ENCODE peak calls at places on chromosomes 7 and 10, in eight cellular contexts. Z is stomach, Y is K562, F is suprapubic skin, Q is breast epithelium, K is GM23338, J is HCT116, M is HL-60. X is an unnamed sample.

GRCh38 chr10:22805304-22805703 is 90.9 kb upstream of the PIP4K2A start:
- DNase-seq in Z (no peak), Y (no peak), F (no peak), Q (no peak), K (no peak), J (no peak), M (no peak), X (no peak)

GRCh38 chr7:150476285-150476684 is 25.9 kb downstream of the GIMAP8 start:
- DNase-seq in Z (no peak), Y (no peak), F (no peak), Q (no peak), K (no peak), J (no peak), M (no peak), X (no peak)

GRCh38 chr10:103793920-103794883 is 61.2 kb downstream of the SH3PXD2A start:
- DNase-seq in Z (peak), Y (no peak), F (no peak), Q (peak), K (no peak), J (no peak), M (no peak), X (peak)

GRCh38 chr10:32795598-32796183 is 162.3 kb downstream of the ITGB1 start:
- DNase-seq in Z (no peak), Y (peak), F (no peak), Q (no peak), K (peak), J (peak), M (no peak), X (no peak)

GRCh38 chr10:128061306-128062300 is 64.6 kb downstream of the MKI67 start:
- DNase-seq in Z (no peak), Y (no peak), F (peak), Q (no peak), K (no peak), J (no peak), M (no peak), X (no peak)

GRCh38 chr10:17235136-17235535 is 7.1 kb downstream of the VIM start:
- DNase-seq in Z (no peak), Y (no peak), F (no peak), Q (no peak), K (peak), J (no peak), M (no peak), X (no peak)

GRCh38 chr7:47669178-47669878 is 87.4 kb upstream of the TNS3 start:
- DNase-seq in Z (peak), Y (peak), F (peak), Q (peak), K (no peak), J (no peak), M (peak), X (peak)

GRCh38 chr7:129948877-129949291 is 3.9 kb downstream of the UBE2H start:
- DNase-seq in Z (peak), Y (peak), F (peak), Q (peak), K (peak), J (peak), M (peak), X (peak)

GRCh38 chr7:37488163-37488759 is 39.6 kb upstream of the ELMO1 start:
- DNase-seq in Z (no peak), Y (no peak), F (no peak), Q (no peak), K (peak), J (no peak), M (no peak), X (no peak)

GRCh38 chr10:17428616-17429097 is 25.7 kb downstream of the ST8SIA6 start:
- DNase-seq in Z (no peak), Y (peak), F (no peak), Q (no peak), K (peak), J (no peak), M (no peak), X (peak)

GRCh38 chr7:132076301-132077049 is 499.8 kb downstream of the PLXNA4 start:
- DNase-seq in Z (no peak), Y (no peak), F (no peak), Q (no peak), K (no peak), J (no peak), M (no peak), X (no peak)

GRCh38 chr10:14601872-14602725 is 172.6 kb downstream of the FAM107B start:
- DNase-seq in Z (peak), Y (no peak), F (no peak), Q (no peak), K (no peak), J (peak), M (peak), X (peak)
- TF ChIP-seq POLR2AphosphoS5 in Z (peak), Y (no peak), F (no peak), Q (peak), K (no peak), J (peak), M (peak), X (no peak)

DNA sequence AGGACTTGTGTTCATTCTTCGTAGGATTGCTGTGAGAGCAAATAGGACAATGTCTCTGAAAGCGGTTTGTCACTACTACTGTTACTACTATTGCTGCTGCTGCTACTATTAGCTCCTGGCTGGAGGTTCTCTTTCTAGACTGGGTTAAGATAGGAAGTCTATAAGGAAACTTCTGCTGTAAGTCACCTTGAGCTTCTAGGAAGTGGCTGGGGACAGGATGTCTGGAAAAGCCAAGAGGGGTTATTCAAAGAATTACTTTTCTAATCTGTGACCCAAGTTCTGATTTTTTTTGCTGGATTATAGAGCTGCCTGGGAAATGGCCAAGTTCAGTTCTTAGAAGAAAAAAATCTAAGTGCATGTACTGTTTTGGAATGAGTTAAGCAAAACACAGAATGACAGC is 62.2 kb downstream of the NAMPT start:
- DNase-seq in Z (no peak), Y (no peak), F (no peak), Q (no peak), K (no peak), J (no peak), M (no peak), X (no peak)
- TF ChIP-seq POLR2AphosphoS5 in Z (peak), Y (no peak), F (no peak), Q (no peak), K (no peak), J (no peak), M (no peak), X (no peak)

GRCh38 chr10:4533626-4534025 is 292.4 kb upstream of the AKR1E2 start:
- DNase-seq in Z (no peak), Y (no peak), F (no peak), Q (no peak), K (no peak), J (no peak), M (no peak), X (no peak)
- TF ChIP-seq POLR2AphosphoS5 in Z (no peak), Y (no peak), F (no peak), Q (no peak), K (no peak), J (no peak), M (no peak), X (no peak)

GRCh38 chr10:15368456-15368855 is 2.6 kb downstream of the FAM171A1 start:
- DNase-seq in Z (no peak), Y (no peak), F (no peak), Q (no peak), K (no peak), J (no peak), M (no peak), X (no peak)

GRCh38 chr10:15370741-15371701 is at the start of gene FAM171A1:
- DNase-seq in Z (peak), Y (peak), F (no peak), Q (no peak), K (peak), J (no peak), M (no peak), X (peak)

GRCh38 chr10:15367296-15367830 is 3.7 kb downstream of the FAM171A1 start:
- DNase-seq in Z (no peak), Y (no peak), F (no peak), Q (no peak), K (no peak), J (no peak), M (no peak), X (no peak)

GRCh38 chr10:15369642-15370211 is 1.4 kb downstream of the FAM171A1 start:
- DNase-seq in Z (no peak), Y (no peak), F (no peak), Q (no peak), K (peak), J (no peak), M (no peak), X (no peak)

GRCh38 chr10:15370212-15370740 is 813 bp downstream of the FAM171A1 start:
- DNase-seq in Z (no peak), Y (peak), F (no peak), Q (no peak), K (peak), J (no peak), M (no peak), X (peak)
- TF ChIP-seq POLR2AphosphoS5 in Z (no peak), Y (no peak), F (no peak), Q (no peak), K (no peak), J (no peak), M (no peak), X (no peak)

DNA sequence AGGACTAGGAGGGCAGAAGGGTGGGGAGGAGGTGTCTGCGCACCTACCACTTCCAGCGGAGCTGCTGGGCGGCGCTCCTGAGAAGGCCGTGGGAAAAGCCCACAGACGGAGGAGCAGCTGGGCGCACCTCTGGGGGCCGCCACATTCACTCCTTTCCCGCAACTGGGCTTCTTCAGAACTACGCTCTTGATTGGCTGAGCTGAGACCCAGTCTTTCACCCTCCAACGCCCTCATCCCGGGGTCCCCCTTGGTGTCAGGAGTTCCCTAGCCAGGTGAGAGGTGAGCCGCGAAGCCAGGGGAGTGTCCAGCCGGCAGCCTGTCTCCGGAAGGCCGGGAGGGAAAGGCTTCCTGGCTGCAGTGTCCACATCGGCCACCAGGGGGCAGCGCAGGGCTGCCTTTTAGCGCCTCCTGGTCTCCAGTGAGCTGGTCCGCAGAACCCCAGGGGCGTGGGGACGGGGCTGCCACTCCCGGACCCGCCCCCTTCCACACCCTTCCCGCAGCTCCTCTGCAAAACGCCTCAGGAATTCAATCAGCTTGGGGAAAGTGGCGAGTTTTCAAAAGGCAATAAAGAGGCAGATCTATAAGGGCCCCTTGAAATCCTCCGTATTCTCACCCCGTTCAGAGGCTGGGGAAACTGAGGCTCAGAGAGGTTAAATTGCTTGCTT is 98.8 kb downstream of the CHST15 start:
- DNase-seq in Z (peak), Y (peak), F (peak), Q (peak), K (peak), J (peak), M (peak), X (peak)
- TF ChIP-seq POLR2AphosphoS5 in Z (no peak), Y (no peak), F (no peak), Q (peak), K (no peak), J (peak), M (no peak), X (no peak)

X was measured in transverse colon.